ENCODE peak calls at places on chromosome 14, in five cellular contexts. I is H1, K is trophoblast cell, P is mesenchymal stem cell, B is neuronal stem cell. V is an unnamed sample.
A peak's percentile ranks its signal among the peaks of the same experiment; 100 is the strongest.

GRCh38 chr14:36988568-36988967 is 183.8 kb downstream of the SLC25A21 start:
- DNase-seq in I (no peak), K (no peak), P (peak; percentile 28), B (no peak), V (peak; percentile 67)

GRCh38 chr14:22886500-22887259 is 3.7 kb downstream of the REM2 start:
- DNase-seq in I (no peak), K (peak; percentile 74), P (peak; percentile 70), B (peak; percentile 82), V (peak; percentile 13)

GRCh38 chr14:77910506-77910905 is 110.6 kb downstream of the ADCK1 start:
- DNase-seq in I (no peak), K (no peak), P (no peak), B (no peak), V (no peak)

GRCh38 chr14:21475767-21476525 is 813 bp downstream of the RAB2B start:
- DNase-seq in I (no peak), K (no peak), P (no peak), B (no peak), V (no peak)

GRCh38 chr14:58082491-58083098 is 69.4 kb downstream of the ARMH4 start:
- DNase-seq in I (no peak), K (peak; percentile 28), P (peak; percentile 90), B (no peak), V (peak; percentile 89)

GRCh38 chr14:52112336-52113018 is 43.6 kb upstream of the NID2 start:
- DNase-seq in I (no peak), K (peak; percentile 58), P (peak; percentile 63), B (no peak), V (peak; percentile 84)

GRCh38 chr14:57753821-57754220 is 112.1 kb downstream of the SLC35F4 start:
- DNase-seq in I (no peak), K (no peak), P (no peak), B (no peak), V (no peak)

GRCh38 chr14:23568600-23569310 is 1.2 kb upstream of the AP1G2 start:
- DNase-seq in I (no peak), K (no peak), P (peak; percentile 24), B (no peak), V (no peak)

GRCh38 chr14:79352026-79352425 is 859.3 kb downstream of the DIO2 start:
- DNase-seq in I (no peak), K (no peak), P (no peak), B (no peak), V (peak; percentile 15)

GRCh38 chr14:93207468-93208308 is 632 bp downstream of the UBR7 start:
- DNase-seq in I (no peak), K (no peak), P (peak; percentile 79), B (peak; percentile 49), V (peak; percentile 64)

GRCh38 chr14:100278702-100279101 is 27.5 kb downstream of the SLC25A29 start:
- DNase-seq in I (no peak), K (no peak), P (peak; percentile 78), B (no peak), V (peak; percentile 67)

GRCh38 chr14:67331368-67332125 is 28.1 kb downstream of the ATP6V1D start:
- DNase-seq in I (no peak), K (no peak), P (no peak), B (no peak), V (peak; percentile 43)

GRCh38 chr14:79279645-79280399 is 931.5 kb downstream of the DIO2 start:
- DNase-seq in I (no peak), K (peak; percentile 17), P (peak; percentile 25), B (no peak), V (peak; percentile 10)

GRCh38 chr14:97978336-97978735 is 1181.2 kb downstream of the VRK1 start:
- DNase-seq in I (peak; percentile 73), K (peak; percentile 30), P (no peak), B (peak; percentile 41), V (no peak)

GRCh38 chr14:37778135-37778943 is 182.9 kb downstream of the TTC6 start:
- DNase-seq in I (no peak), K (no peak), P (no peak), B (no peak), V (no peak)

GRCh38 chr14:102583726-102584125 is 8.7 kb upstream of the RCOR1 start:
- DNase-seq in I (no peak), K (peak; percentile 88), P (no peak), B (no peak), V (no peak)

GRCh38 chr14:71324767-71325272 is 417.6 kb downstream of the PCNX1 start:
- DNase-seq in I (no peak), K (no peak), P (peak; percentile 34), B (no peak), V (peak; percentile 38)

GRCh38 chr14:65117795-65118746 is 15.8 kb upstream of the MAX start:
- DNase-seq in I (no peak), K (no peak), P (no peak), B (no peak), V (no peak)

GRCh38 chr14:70698288-70698687 is 56.6 kb downstream of the TTC9 start:
- DNase-seq in I (no peak), K (no peak), P (peak; percentile 24), B (no peak), V (peak; percentile 19)

GRCh38 chr14:85580536-85581165 is 50.7 kb downstream of the FLRT2 start:
- DNase-seq in I (no peak), K (no peak), P (no peak), B (no peak), V (peak; percentile 30)

GRCh38 chr14:106848330-106849121 is 1322.1 kb downstream of the TMEM121 start:
- DNase-seq in I (no peak), K (peak; percentile 45), P (no peak), B (no peak), V (no peak)

GRCh38 chr14:61642246-61642982 is 52.9 kb upstream of the HIF1A start:
- DNase-seq in I (no peak), K (no peak), P (no peak), B (no peak), V (peak; percentile 68)

GRCh38 chr14:65261425-65261920 is 151.1 kb upstream of the FUT8 start:
- DNase-seq in I (no peak), K (no peak), P (peak; percentile 42), B (no peak), V (peak; percentile 43)

GRCh38 chr14:28143340-28143739 is 623.2 kb upstream of the FOXG1 start:
- DNase-seq in I (no peak), K (no peak), P (no peak), B (peak; percentile 15), V (no peak)

GRCh38 chr14:64870160-64870559 is 9.5 kb downstream of the SPTB start:
- DNase-seq in I (no peak), K (no peak), P (no peak), B (no peak), V (no peak)

GRCh38 chr14:102221026-102221425 is 81.3 kb downstream of the WDR20 start:
- DNase-seq in I (no peak), K (no peak), P (peak; percentile 43), B (no peak), V (peak; percentile 44)

GRCh38 chr14:71467419-71467818 is 464.8 kb upstream of the RGS6 start:
- DNase-seq in I (no peak), K (peak; percentile 41), P (no peak), B (no peak), V (no peak)

GRCh38 chr14:53668861-53669260 is 287.8 kb downstream of the BMP4 start:
- DNase-seq in I (no peak), K (no peak), P (peak; percentile 82), B (no peak), V (peak; percentile 10)

GRCh38 chr14:78985668-78986073 is 815.5 kb downstream of the NRXN3 start:
- DNase-seq in I (peak; percentile 70), K (no peak), P (no peak), B (peak; percentile 14), V (no peak)

GRCh38 chr14:77098470-77099353 is 654 bp downstream of the CIPC start:
- DNase-seq in I (no peak), K (no peak), P (no peak), B (no peak), V (no peak)

GRCh38 chr14:92774563-92774962 is 19.5 kb upstream of the GOLGA5 start:
- DNase-seq in I (no peak), K (no peak), P (no peak), B (no peak), V (no peak)

GRCh38 chr14:61179061-61179675 is 102.0 kb downstream of the TMEM30B start:
- DNase-seq in I (no peak), K (no peak), P (peak; percentile 50), B (no peak), V (peak; percentile 26)

GRCh38 chr14:31268216-31268615 is 60.6 kb upstream of the HECTD1 start:
- DNase-seq in I (no peak), K (no peak), P (no peak), B (no peak), V (no peak)
- H4K91ac ChIP-seq in I (no peak overlapping the region), K (no peak overlapping the region), P (no peak overlapping the region), B (no peak overlapping the region), V (no peak overlapping the region)

GRCh38 chr14:88562831-88563686 is at the start of gene ZC3H14:
- DNase-seq in I (no peak), K (peak; percentile 89), P (peak; percentile 88), B (peak; percentile 93), V (peak; percentile 80)
- H4K91ac ChIP-seq in I (no peak within 1 kb of the TSS), K (peak within 1 kb of the TSS; percentile 88), P (peak within 1 kb of the TSS; percentile 83), B (no peak within 1 kb of the TSS), V (peak within 1 kb of the TSS; percentile 69)

GRCh38 chr14:90512332-90512951 is 115.6 kb downstream of the CALM1 start:
- DNase-seq in I (no peak), K (no peak), P (no peak), B (no peak), V (no peak)
- H4K91ac ChIP-seq in I (peak overlapping the region; percentile 78), K (peak overlapping the region; percentile 72), P (no peak overlapping the region), B (peak overlapping the region; percentile 87), V (no peak overlapping the region)

DNA sequence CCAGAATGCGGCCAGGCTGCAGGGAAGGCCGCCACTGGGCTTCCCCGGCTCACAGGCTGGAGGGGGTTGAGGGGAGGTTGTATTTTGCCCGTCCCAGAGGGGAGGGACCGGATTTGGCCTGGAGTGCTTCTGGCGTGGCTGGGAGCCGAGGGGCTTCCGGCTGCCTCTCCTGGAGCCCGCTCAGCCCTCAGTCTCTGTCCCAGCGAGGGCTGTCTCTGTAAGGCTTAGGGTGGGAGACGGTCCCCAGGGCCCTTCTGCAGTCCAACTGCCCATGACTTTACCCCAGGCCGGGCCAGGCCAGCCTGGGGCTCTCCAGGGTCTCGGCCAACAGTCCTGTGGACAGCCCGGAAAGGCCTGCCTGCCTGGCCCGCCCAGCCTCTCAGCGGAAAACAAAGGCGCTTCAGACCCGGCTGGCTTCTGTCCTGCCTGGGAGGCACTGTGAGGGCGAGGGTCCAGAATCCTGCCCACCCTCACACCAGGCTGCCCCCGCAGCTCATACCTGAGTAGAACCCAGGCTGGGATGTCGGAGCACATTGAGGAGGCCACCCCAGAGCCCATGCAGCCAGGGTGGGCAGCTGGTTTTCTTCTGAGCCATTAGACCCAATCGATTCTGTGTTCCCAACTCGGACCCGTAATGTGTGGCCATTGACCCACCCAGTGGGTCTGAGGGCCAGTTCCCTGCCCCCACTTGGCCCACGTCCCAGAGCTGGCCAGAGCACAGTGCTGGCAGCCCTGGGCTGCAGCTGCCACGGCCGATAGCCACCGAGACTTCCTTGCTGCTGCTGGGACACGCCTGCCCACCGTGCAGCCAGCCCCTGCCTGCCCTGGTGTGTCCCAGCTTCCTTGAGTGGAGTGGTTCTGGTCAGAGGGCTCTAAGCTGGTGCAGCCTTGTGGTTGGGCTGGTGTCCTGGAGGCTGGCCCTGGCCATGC is 1.6 kb downstream of the CRIP2 start:
- DNase-seq in I (no peak), K (no peak), P (peak; percentile 65), B (no peak), V (peak; percentile 18)
- H4K91ac ChIP-seq in I (no peak overlapping the region), K (no peak overlapping the region), P (peak overlapping the region; percentile 69), B (no peak overlapping the region), V (peak overlapping the region; percentile 70)

GRCh38 chr14:89495718-89496117 is 78.7 kb upstream of the FOXN3 start:
- DNase-seq in I (no peak), K (no peak), P (no peak), B (no peak), V (no peak)
- H4K91ac ChIP-seq in I (no peak overlapping the region), K (no peak overlapping the region), P (no peak overlapping the region), B (no peak overlapping the region), V (no peak overlapping the region)

GRCh38 chr14:68794130-68794855 is 1.4 kb upstream of the ZFP36L1 start:
- DNase-seq in I (no peak), K (peak; percentile 88), P (peak; percentile 99), B (no peak), V (peak; percentile 95)
- H4K91ac ChIP-seq in I (peak overlapping the region; percentile 68), K (peak overlapping the region; percentile 99), P (peak overlapping the region; percentile 93), B (peak overlapping the region; percentile 68), V (peak overlapping the region; percentile 96)